ENCODE peak calls at places on chromosomes 2 and 18, in four cellular contexts. D, M, Y and I are unnamed samples.

GRCh38 chr2:75224636-75225094 is 25.3 kb upstream of the TACR1 start:
- DNase-seq in D (no peak), M (no peak), Y (no peak), I (no peak)

GRCh38 chr2:160994141-160995002 is 165.9 kb upstream of the TANK start:
- DNase-seq in D (peak), M (peak), Y (peak), I (peak)

GRCh38 chr2:238930216-238930615 is 82.3 kb downstream of the TWIST2 start:
- DNase-seq in D (no peak), M (no peak), Y (no peak), I (no peak)

GRCh38 chr18:76678248-76678647 is 144.1 kb upstream of the ZNF236 start:
- DNase-seq in D (no peak), M (no peak), Y (no peak), I (no peak)

GRCh38 chr2:113760400-113760799 is 4.0 kb upstream of the SLC35F5 start:
- DNase-seq in D (no peak), M (no peak), Y (no peak), I (no peak)

GRCh38 chr2:16082276-16082675 is 141.9 kb downstream of the MYCN start:
- DNase-seq in D (no peak), M (no peak), Y (no peak), I (no peak)

GRCh38 chr2:161370981-161371380 is 45.1 kb upstream of the TBR1 start:
- DNase-seq in D (no peak), M (no peak), Y (no peak), I (no peak)

GRCh38 chr18:79796531-79797390 is 977 bp upstream of the KCNG2 start:
- DNase-seq in D (no peak), M (no peak), Y (no peak), I (no peak)

GRCh38 chr2:240896871-240897692 is 1.1 kb upstream of the MAB21L4 start:
- DNase-seq in D (no peak), M (no peak), Y (peak), I (no peak)

GRCh38 chr18:67117804-67118203 is 398.7 kb downstream of the DSEL start:
- DNase-seq in D (no peak), M (no peak), Y (no peak), I (no peak)

GRCh38 chr2:218708086-218708485 is 2.5 kb upstream of the TTLL4 start:
- DNase-seq in D (no peak), M (no peak), Y (no peak), I (no peak)

GRCh38 chr18:31506024-31506742 is 8.2 kb downstream of the DSG2 start:
- DNase-seq in D (no peak), M (no peak), Y (no peak), I (no peak)

GRCh38 chr2:170122883-170123547 is 54.9 kb upstream of the MYO3B start:
- DNase-seq in D (no peak), M (no peak), Y (no peak), I (no peak)

DNA sequence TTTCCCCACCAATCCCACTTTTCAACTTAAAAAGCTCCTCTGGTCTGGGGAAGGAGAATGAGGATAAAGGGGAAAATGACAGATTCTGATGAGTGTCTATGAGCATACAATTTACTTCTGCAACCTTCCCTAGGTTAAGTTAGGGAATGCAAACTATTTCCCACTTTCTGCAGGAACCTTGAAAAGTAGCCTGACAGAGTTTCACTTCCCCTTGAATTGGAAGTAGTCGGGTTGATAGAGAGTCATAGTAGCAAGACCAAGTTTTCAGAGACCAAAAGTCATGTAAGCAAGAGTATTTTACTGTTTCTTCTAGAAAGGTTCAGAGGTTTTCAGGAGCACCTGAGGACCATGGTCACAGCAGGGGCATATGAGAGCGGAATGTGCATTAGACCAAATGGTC is 815.1 kb downstream of the CPS1 start:
- DNase-seq in D (no peak), M (no peak), Y (no peak), I (no peak)
- TF ChIP-seq POLR2A in D (no peak), M (no peak), Y (no peak), I (no peak)

GRCh38 chr2:151678849-151679248 is 55.4 kb downstream of the NEB start:
- DNase-seq in D (no peak), M (no peak), Y (no peak), I (no peak)
- TF ChIP-seq POLR2A in D (no peak), M (no peak), Y (no peak), I (no peak)

DNA sequence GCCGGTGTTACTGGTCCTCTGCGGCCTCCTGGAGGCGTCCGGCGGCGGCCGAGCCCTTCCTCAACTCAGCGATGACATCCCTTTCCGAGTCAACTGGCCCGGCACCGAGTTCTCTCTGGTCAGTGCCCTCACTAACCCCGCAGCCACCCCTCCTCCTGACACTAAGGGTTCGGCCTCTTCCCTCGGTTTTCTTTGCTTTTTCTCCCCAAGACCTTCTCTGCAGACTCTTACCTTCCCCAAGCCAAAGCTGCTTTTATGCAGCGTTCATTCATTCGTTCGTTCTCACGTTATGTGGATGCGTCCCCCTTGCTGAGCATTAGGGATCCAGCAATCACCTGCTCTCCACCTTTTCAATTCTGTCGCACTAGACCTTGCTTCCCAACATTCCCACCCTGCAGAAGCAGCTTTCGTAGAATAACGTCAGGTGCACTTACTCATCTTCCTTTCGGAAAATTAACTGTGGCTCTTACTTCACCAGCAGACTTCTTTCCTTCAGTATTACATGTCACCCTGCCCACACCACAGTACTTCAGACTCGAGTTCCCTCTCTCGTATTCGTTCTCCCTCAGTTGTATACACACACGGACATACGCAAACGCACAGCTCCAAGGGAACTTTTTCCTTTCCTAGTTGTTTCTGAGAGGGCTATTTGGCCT is 539 bp downstream of the ERLEC1 start:
- DNase-seq in D (peak), M (no peak), Y (no peak), I (no peak)
- TF ChIP-seq POLR2A in D (no peak), M (no peak), Y (no peak), I (no peak)

DNA sequence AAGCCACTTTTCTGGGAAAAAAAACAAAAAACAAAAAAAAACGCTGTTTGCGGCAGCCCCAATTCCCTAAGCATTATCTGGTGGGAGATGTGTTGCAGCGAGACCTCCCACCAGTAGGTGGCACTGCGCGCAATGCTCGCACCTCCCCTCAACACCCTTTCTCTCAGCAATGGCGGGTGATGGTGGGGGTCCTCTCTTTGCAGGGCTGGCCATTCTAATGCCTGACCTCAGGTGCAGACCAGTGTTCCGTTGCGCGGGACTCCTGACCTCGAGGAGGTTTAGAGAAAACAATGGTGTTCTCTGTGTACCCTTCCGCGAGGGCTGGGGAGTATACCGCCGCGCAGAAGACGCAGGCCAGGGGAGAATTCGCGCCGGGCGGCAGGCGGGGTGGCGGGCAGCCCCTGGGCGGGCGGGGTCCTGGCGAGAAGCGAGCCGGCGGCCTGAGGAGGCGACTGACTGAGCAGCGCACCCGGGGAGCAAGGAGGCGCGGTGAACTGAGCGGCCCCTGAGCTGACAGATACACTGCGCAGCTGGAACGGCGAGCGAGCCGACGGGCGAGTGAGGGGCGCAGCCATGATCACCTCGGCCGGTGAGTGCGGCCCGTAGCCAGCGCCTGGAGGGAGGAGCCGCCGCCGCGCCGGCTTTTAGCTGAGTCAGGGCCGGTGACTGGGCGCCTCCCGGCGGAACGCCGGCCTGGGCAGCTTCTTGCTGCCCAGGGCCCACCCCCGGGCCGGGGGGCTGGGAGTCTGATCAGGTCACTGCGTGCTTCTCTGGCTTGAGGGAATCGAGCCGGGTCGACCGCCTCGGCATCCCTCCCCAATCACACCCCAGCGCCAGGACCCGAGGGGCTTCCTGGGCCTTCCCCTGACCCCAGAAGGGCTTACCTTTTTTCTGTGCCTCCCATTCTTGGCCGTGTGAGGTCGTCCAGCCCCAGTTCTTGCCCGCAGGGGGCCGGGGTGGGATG is at the start of gene PSMD1:
- DNase-seq in D (peak), M (peak), Y (peak), I (peak)
- TF ChIP-seq POLR2A in D (no peak), M (peak), Y (peak), I (no peak)

GRCh38 chr18:48951448-48952286 is 902 bp upstream of the SMAD7 start:
- DNase-seq in D (peak), M (peak), Y (peak), I (peak)

GRCh38 chr18:48953096-48953706 is 2.4 kb upstream of the SMAD7 start:
- DNase-seq in D (no peak), M (no peak), Y (no peak), I (no peak)

GRCh38 chr18:48950536-48951447 is at the start of gene SMAD7:
- DNase-seq in D (no peak), M (no peak), Y (no peak), I (no peak)

GRCh38 chr18:48954837-48955527 is 4.2 kb upstream of the SMAD7 start:
- DNase-seq in D (no peak), M (no peak), Y (no peak), I (no peak)

DNA sequence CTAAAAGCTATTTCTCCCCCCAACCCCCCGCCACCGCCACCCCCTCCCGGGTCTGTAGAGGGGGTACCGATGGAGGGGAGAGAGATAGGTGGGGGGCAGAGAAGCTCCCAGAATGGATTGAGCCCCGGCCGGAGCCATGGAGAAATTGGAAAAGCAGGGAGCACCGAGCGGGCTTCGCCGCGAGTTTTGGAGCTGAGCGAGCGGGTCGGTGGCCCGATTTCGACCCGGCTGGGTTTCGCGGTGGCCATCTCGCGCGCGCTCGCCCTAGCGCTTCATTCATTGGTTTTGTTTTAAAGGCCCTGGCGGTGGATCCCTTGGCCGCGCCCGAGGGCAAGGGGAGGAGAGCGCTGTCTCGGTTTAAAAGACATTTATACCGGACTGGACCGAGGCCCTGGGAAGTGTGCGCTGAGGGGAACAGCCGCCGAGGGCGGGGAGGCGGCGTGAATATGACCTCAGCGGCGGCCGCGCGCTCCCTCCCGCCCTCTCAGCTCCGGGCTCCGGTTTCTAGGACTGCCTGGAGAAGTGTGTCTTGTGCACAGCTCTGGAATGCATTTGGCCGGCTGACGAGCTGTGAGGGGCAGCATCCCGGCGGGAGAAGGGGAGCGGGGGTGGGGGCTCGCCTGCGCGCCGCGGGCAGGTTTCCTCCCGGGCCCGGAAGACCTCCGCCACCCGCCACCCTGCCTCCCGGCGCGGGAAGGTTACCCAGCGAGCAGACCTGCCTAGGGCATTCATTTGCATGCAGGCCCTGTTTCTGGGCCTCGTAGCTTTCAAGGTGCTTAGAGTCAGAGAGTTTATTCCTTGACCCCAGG is 1.7 kb upstream of the SMAD7 start:
- DNase-seq in D (peak), M (peak), Y (peak), I (peak)
- TF ChIP-seq POLR2A in D (peak), M (peak), Y (peak), I (no peak)